ENCODE peak calls at places on chromosomes 13 and 19, in eight cellular contexts. One of them, this sample, is unnamed.

GRCh38 chr13:46648166-46648607 is 95.2 kb downstream of the LRCH1 start:
- DNase-seq in GM06990: peak; percentile 39
- DNase-seq in mammary epithelial cell: peak; percentile 19
- DNase-seq in fibroblast of pulmonary artery: no peak
- DNase-seq in psoas muscle: no peak
- DNase-seq in body of pancreas: peak; percentile 66
- DNase-seq in IMR-90: peak; percentile 60
- DNase-seq in cardiac fibroblast: no peak
- DNase-seq in this sample: no peak

GRCh38 chr13:20191902-20192469 is 752 bp downstream of the GJB2 start:
- DNase-seq in mammary epithelial cell: peak; percentile 56
- DNase-seq in GM06990: no peak
- DNase-seq in psoas muscle: no peak
- DNase-seq in IMR-90: no peak
- DNase-seq in fibroblast of pulmonary artery: no peak
- DNase-seq in cardiac fibroblast: peak; percentile 15
- DNase-seq in body of pancreas: peak; percentile 49
- DNase-seq in this sample: no peak

GRCh38 chr19:3075605-3076431 is 13.5 kb upstream of the TLE5 start:
- DNase-seq in body of pancreas: peak; percentile 50
- DNase-seq in psoas muscle: peak; percentile 79
- DNase-seq in fibroblast of pulmonary artery: no peak
- DNase-seq in cardiac fibroblast: no peak
- DNase-seq in IMR-90: no peak
- DNase-seq in mammary epithelial cell: peak; percentile 38
- DNase-seq in GM06990: peak; percentile 78
- DNase-seq in this sample: peak; percentile 73

GRCh38 chr13:19618925-19619324 is 14.5 kb upstream of the MPHOSPH8 start:
- DNase-seq in psoas muscle: no peak
- DNase-seq in body of pancreas: peak; percentile 29
- DNase-seq in IMR-90: peak; percentile 37
- DNase-seq in fibroblast of pulmonary artery: peak; percentile 57
- DNase-seq in mammary epithelial cell: no peak
- DNase-seq in GM06990: no peak
- DNase-seq in cardiac fibroblast: peak; percentile 54
- DNase-seq in this sample: no peak

GRCh38 chr19:5138606-5139594 is 170.0 kb downstream of the KDM4B start:
- DNase-seq in cardiac fibroblast: peak; percentile 76
- DNase-seq in GM06990: peak; percentile 75
- DNase-seq in psoas muscle: peak; percentile 66
- DNase-seq in mammary epithelial cell: peak; percentile 79
- DNase-seq in body of pancreas: peak; percentile 63
- DNase-seq in fibroblast of pulmonary artery: peak; percentile 93
- DNase-seq in IMR-90: peak; percentile 47
- DNase-seq in this sample: no peak

GRCh38 chr13:98580420-98580819 is 3.5 kb upstream of the STK24 start:
- DNase-seq in fibroblast of pulmonary artery: no peak
- DNase-seq in GM06990: no peak
- DNase-seq in body of pancreas: no peak
- DNase-seq in mammary epithelial cell: no peak
- DNase-seq in IMR-90: no peak
- DNase-seq in cardiac fibroblast: no peak
- DNase-seq in psoas muscle: no peak
- DNase-seq in this sample: no peak

GRCh38 chr13:109700176-109700575 is 86.2 kb downstream of the IRS2 start:
- DNase-seq in psoas muscle: peak; percentile 78
- DNase-seq in mammary epithelial cell: peak; percentile 54
- DNase-seq in GM06990: no peak
- DNase-seq in IMR-90: peak; percentile 24
- DNase-seq in cardiac fibroblast: peak; percentile 94
- DNase-seq in body of pancreas: peak; percentile 67
- DNase-seq in fibroblast of pulmonary artery: peak; percentile 90
- DNase-seq in this sample: no peak

GRCh38 chr19:6802336-6803035 is 30.0 kb downstream of the VAV1 start:
- DNase-seq in mammary epithelial cell: no peak
- DNase-seq in IMR-90: no peak
- DNase-seq in body of pancreas: peak; percentile 66
- DNase-seq in psoas muscle: peak; percentile 50
- DNase-seq in fibroblast of pulmonary artery: no peak
- DNase-seq in GM06990: peak; percentile 73
- DNase-seq in cardiac fibroblast: peak; percentile 4
- DNase-seq in this sample: no peak

GRCh38 chr19:6772028-6772865 is at the start of gene VAV1:
- DNase-seq in GM06990: peak; percentile 92
- DNase-seq in fibroblast of pulmonary artery: no peak
- DNase-seq in IMR-90: no peak
- DNase-seq in mammary epithelial cell: no peak
- DNase-seq in body of pancreas: peak; percentile 65
- DNase-seq in cardiac fibroblast: no peak
- DNase-seq in psoas muscle: peak; percentile 72
- DNase-seq in this sample: no peak

GRCh38 chr19:30862876-30863275 is 486.4 kb downstream of the TSHZ3 start:
- DNase-seq in IMR-90: no peak
- DNase-seq in psoas muscle: no peak
- DNase-seq in body of pancreas: no peak
- DNase-seq in cardiac fibroblast: no peak
- DNase-seq in mammary epithelial cell: no peak
- DNase-seq in GM06990: no peak
- DNase-seq in fibroblast of pulmonary artery: no peak
- DNase-seq in this sample: no peak

GRCh38 chr19:17966497-17967257 is at the start of gene KCNN1:
- DNase-seq in fibroblast of pulmonary artery: no peak
- DNase-seq in psoas muscle: no peak
- DNase-seq in mammary epithelial cell: no peak
- DNase-seq in GM06990: no peak
- DNase-seq in body of pancreas: no peak
- DNase-seq in cardiac fibroblast: no peak
- DNase-seq in IMR-90: no peak
- DNase-seq in this sample: peak; percentile 52

GRCh38 chr19:2207991-2208860 is 27.9 kb downstream of the PLEKHJ1 start:
- DNase-seq in body of pancreas: peak; percentile 46
- DNase-seq in IMR-90: peak; percentile 57
- DNase-seq in mammary epithelial cell: no peak
- DNase-seq in psoas muscle: peak; percentile 76
- DNase-seq in fibroblast of pulmonary artery: peak; percentile 61
- DNase-seq in cardiac fibroblast: peak; percentile 71
- DNase-seq in GM06990: no peak
- DNase-seq in this sample: no peak

GRCh38 chr13:110644892-110645521 is 29.7 kb downstream of the NAXD start:
- DNase-seq in IMR-90: peak; percentile 55
- DNase-seq in mammary epithelial cell: peak; percentile 44
- DNase-seq in GM06990: no peak
- DNase-seq in psoas muscle: peak; percentile 83
- DNase-seq in body of pancreas: peak; percentile 73
- DNase-seq in fibroblast of pulmonary artery: peak; percentile 61
- DNase-seq in cardiac fibroblast: peak; percentile 63
- DNase-seq in this sample: peak; percentile 41

GRCh38 chr13:42875448-42876269 is 94.3 kb downstream of the FAM216B start:
- DNase-seq in fibroblast of pulmonary artery: peak; percentile 83
- DNase-seq in body of pancreas: no peak
- DNase-seq in mammary epithelial cell: no peak
- DNase-seq in psoas muscle: no peak
- DNase-seq in cardiac fibroblast: peak; percentile 85
- DNase-seq in GM06990: no peak
- DNase-seq in IMR-90: peak; percentile 54
- DNase-seq in this sample: no peak

GRCh38 chr13:40875048-40875447 is 85.6 kb downstream of the SLC25A15 start:
- DNase-seq in IMR-90: no peak
- DNase-seq in body of pancreas: no peak
- DNase-seq in psoas muscle: no peak
- DNase-seq in mammary epithelial cell: peak; percentile 14
- DNase-seq in GM06990: no peak
- DNase-seq in fibroblast of pulmonary artery: no peak
- DNase-seq in cardiac fibroblast: no peak
- DNase-seq in this sample: no peak

GRCh38 chr13:40875583-40875982 is 86.2 kb downstream of the SLC25A15 start:
- DNase-seq in mammary epithelial cell: no peak
- DNase-seq in body of pancreas: no peak
- DNase-seq in IMR-90: no peak
- DNase-seq in psoas muscle: no peak
- DNase-seq in GM06990: no peak
- DNase-seq in fibroblast of pulmonary artery: no peak
- DNase-seq in cardiac fibroblast: no peak
- DNase-seq in this sample: no peak

GRCh38 chr13:40878823-40879222 is 89.4 kb downstream of the SLC25A15 start:
- DNase-seq in body of pancreas: no peak
- DNase-seq in IMR-90: no peak
- DNase-seq in mammary epithelial cell: no peak
- DNase-seq in psoas muscle: no peak
- DNase-seq in fibroblast of pulmonary artery: no peak
- DNase-seq in GM06990: no peak
- DNase-seq in cardiac fibroblast: no peak
- DNase-seq in this sample: no peak

GRCh38 chr13:40876020-40876738 is 86.8 kb downstream of the SLC25A15 start:
- DNase-seq in GM06990: no peak
- DNase-seq in psoas muscle: no peak
- DNase-seq in body of pancreas: no peak
- DNase-seq in IMR-90: no peak
- DNase-seq in mammary epithelial cell: no peak
- DNase-seq in fibroblast of pulmonary artery: no peak
- DNase-seq in cardiac fibroblast: no peak
- DNase-seq in this sample: no peak

GRCh38 chr13:40878321-40878720 is 88.9 kb downstream of the SLC25A15 start:
- DNase-seq in body of pancreas: no peak
- DNase-seq in mammary epithelial cell: peak; percentile 40
- DNase-seq in IMR-90: peak; percentile 7
- DNase-seq in cardiac fibroblast: no peak
- DNase-seq in GM06990: no peak
- DNase-seq in psoas muscle: no peak
- DNase-seq in fibroblast of pulmonary artery: no peak
- DNase-seq in this sample: no peak
- TF ChIP-seq CTCF in body of pancreas: no peak
- TF ChIP-seq CTCF in mammary epithelial cell: no peak
- TF ChIP-seq CTCF in IMR-90: no peak
- TF ChIP-seq CTCF in cardiac fibroblast: no peak
- TF ChIP-seq CTCF in GM06990: no peak
- TF ChIP-seq CTCF in psoas muscle: no peak
- TF ChIP-seq CTCF in fibroblast of pulmonary artery: no peak
- TF ChIP-seq CTCF in this sample: no peak

GRCh38 chr19:9782282-9782681 is 13.7 kb upstream of the ZNF846 start:
- DNase-seq in mammary epithelial cell: no peak
- DNase-seq in body of pancreas: no peak
- DNase-seq in fibroblast of pulmonary artery: no peak
- DNase-seq in IMR-90: no peak
- DNase-seq in psoas muscle: no peak
- DNase-seq in GM06990: no peak
- DNase-seq in cardiac fibroblast: no peak
- DNase-seq in this sample: no peak
- TF ChIP-seq CTCF in mammary epithelial cell: no peak
- TF ChIP-seq CTCF in body of pancreas: no peak
- TF ChIP-seq CTCF in fibroblast of pulmonary artery: no peak
- TF ChIP-seq CTCF in IMR-90: no peak
- TF ChIP-seq CTCF in psoas muscle: no peak
- TF ChIP-seq CTCF in GM06990: no peak
- TF ChIP-seq CTCF in cardiac fibroblast: no peak
- TF ChIP-seq CTCF in this sample: no peak

DNA sequence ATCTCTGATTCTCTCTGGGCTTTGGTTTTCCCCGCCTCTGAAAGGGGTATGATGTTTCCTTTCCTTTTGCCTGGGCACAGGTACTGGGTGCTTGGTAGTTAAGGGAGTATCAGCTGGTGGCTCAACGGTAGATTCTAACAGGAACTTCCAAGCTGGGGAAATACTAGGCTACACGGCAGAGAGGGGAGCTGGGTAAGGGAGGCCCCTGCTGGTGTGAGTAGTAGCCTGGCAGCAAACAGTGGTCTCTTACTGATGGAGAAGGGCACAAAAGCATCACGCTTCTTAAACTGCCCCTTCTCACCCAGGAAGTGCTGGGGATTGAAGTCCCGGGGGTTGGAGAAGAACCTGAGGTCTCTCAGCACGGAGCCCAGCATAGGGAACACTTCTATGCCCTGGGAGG is 26.9 kb upstream of the CYP2A7 start:
- DNase-seq in GM06990: no peak
- DNase-seq in psoas muscle: no peak
- DNase-seq in cardiac fibroblast: no peak
- DNase-seq in IMR-90: no peak
- DNase-seq in fibroblast of pulmonary artery: no peak
- DNase-seq in body of pancreas: no peak
- DNase-seq in mammary epithelial cell: no peak
- DNase-seq in this sample: no peak
- TF ChIP-seq CTCF in GM06990: no peak
- TF ChIP-seq CTCF in psoas muscle: peak; percentile 19
- TF ChIP-seq CTCF in cardiac fibroblast: peak; percentile 34
- TF ChIP-seq CTCF in IMR-90: no peak
- TF ChIP-seq CTCF in fibroblast of pulmonary artery: no peak
- TF ChIP-seq CTCF in body of pancreas: peak; percentile 54
- TF ChIP-seq CTCF in mammary epithelial cell: no peak
- TF ChIP-seq CTCF in this sample: no peak

GRCh38 chr13:105518086-105518485 is 1017.4 kb downstream of the EFNB2 start:
- DNase-seq in IMR-90: peak; percentile 26
- DNase-seq in GM06990: no peak
- DNase-seq in fibroblast of pulmonary artery: peak; percentile 13
- DNase-seq in psoas muscle: no peak
- DNase-seq in cardiac fibroblast: no peak
- DNase-seq in body of pancreas: no peak
- DNase-seq in mammary epithelial cell: no peak
- DNase-seq in this sample: no peak

GRCh38 chr13:105510363-105510762 is 1025.1 kb downstream of the EFNB2 start:
- DNase-seq in mammary epithelial cell: no peak
- DNase-seq in fibroblast of pulmonary artery: no peak
- DNase-seq in body of pancreas: no peak
- DNase-seq in psoas muscle: no peak
- DNase-seq in GM06990: no peak
- DNase-seq in IMR-90: no peak
- DNase-seq in cardiac fibroblast: no peak
- DNase-seq in this sample: no peak

GRCh38 chr13:105513448-105513847 is 1022.0 kb downstream of the EFNB2 start:
- DNase-seq in GM06990: no peak
- DNase-seq in mammary epithelial cell: no peak
- DNase-seq in fibroblast of pulmonary artery: no peak
- DNase-seq in psoas muscle: no peak
- DNase-seq in body of pancreas: no peak
- DNase-seq in IMR-90: no peak
- DNase-seq in cardiac fibroblast: no peak
- DNase-seq in this sample: no peak
- TF ChIP-seq CTCF in GM06990: no peak
- TF ChIP-seq CTCF in mammary epithelial cell: no peak
- TF ChIP-seq CTCF in fibroblast of pulmonary artery: no peak
- TF ChIP-seq CTCF in psoas muscle: no peak
- TF ChIP-seq CTCF in body of pancreas: no peak
- TF ChIP-seq CTCF in IMR-90: no peak
- TF ChIP-seq CTCF in cardiac fibroblast: no peak
- TF ChIP-seq CTCF in this sample: no peak

This sample was measured in progenitor cell of endocrine pancreas.